ENCODE peak calls at places on chromosomes 7 and 10, in eight cellular contexts. One of them, this sample, is unnamed.

GRCh38 chr7:47143344-47143743 is 438.6 kb downstream of the TNS3 start:
- DNase-seq in astrocyte of the spinal cord: peak; percentile 52
- DNase-seq in activated CD4-positive, alpha-beta T cell treated with anti-CD3 and anti-CD28 coated beads, Interleukin-2, amount 50 U/mL, for 1 hour: no peak
- DNase-seq in activated gamma-delta T cell treated with Interleukin-2 at 50 U/mL for 16 hours: no peak
- DNase-seq in fibroblast of the aortic adventitia: peak; percentile 65
- DNase-seq in NCI-H1417 treated with DMSO at 0.1 percent for 48 hours: no peak
- DNase-seq in RWPE1: no peak
- DNase-seq in RKO: no peak
- DNase-seq in this sample: no peak

GRCh38 chr7:39085590-39086049 is 107.9 kb downstream of the POU6F2 start:
- DNase-seq in fibroblast of the aortic adventitia: peak; percentile 2
- DNase-seq in activated CD4-positive, alpha-beta T cell treated with anti-CD3 and anti-CD28 coated beads, Interleukin-2, amount 50 U/mL, for 1 hour: no peak
- DNase-seq in RKO: no peak
- DNase-seq in activated gamma-delta T cell treated with Interleukin-2 at 50 U/mL for 16 hours: no peak
- DNase-seq in RWPE1: no peak
- DNase-seq in NCI-H1417 treated with DMSO at 0.1 percent for 48 hours: peak; percentile 62
- DNase-seq in astrocyte of the spinal cord: peak; percentile 8
- DNase-seq in this sample: no peak

GRCh38 chr10:97065128-97065527 is 120.6 kb downstream of the SLIT1 start:
- DNase-seq in fibroblast of the aortic adventitia: no peak
- DNase-seq in activated CD4-positive, alpha-beta T cell treated with anti-CD3 and anti-CD28 coated beads, Interleukin-2, amount 50 U/mL, for 1 hour: no peak
- DNase-seq in NCI-H1417 treated with DMSO at 0.1 percent for 48 hours: no peak
- DNase-seq in activated gamma-delta T cell treated with Interleukin-2 at 50 U/mL for 16 hours: no peak
- DNase-seq in RKO: no peak
- DNase-seq in RWPE1: peak; percentile 60
- DNase-seq in astrocyte of the spinal cord: no peak
- DNase-seq in this sample: no peak

GRCh38 chr7:135716677-135717238 is 11.2 kb downstream of the SLC13A4 start:
- DNase-seq in astrocyte of the spinal cord: peak; percentile 93
- DNase-seq in activated CD4-positive, alpha-beta T cell treated with anti-CD3 and anti-CD28 coated beads, Interleukin-2, amount 50 U/mL, for 1 hour: no peak
- DNase-seq in RWPE1: no peak
- DNase-seq in fibroblast of the aortic adventitia: peak; percentile 85
- DNase-seq in activated gamma-delta T cell treated with Interleukin-2 at 50 U/mL for 16 hours: no peak
- DNase-seq in NCI-H1417 treated with DMSO at 0.1 percent for 48 hours: no peak
- DNase-seq in RKO: no peak
- DNase-seq in this sample: no peak

GRCh38 chr7:101501351-101501750 is 127.7 kb downstream of the MYL10 start:
- DNase-seq in activated CD4-positive, alpha-beta T cell treated with anti-CD3 and anti-CD28 coated beads, Interleukin-2, amount 50 U/mL, for 1 hour: no peak
- DNase-seq in NCI-H1417 treated with DMSO at 0.1 percent for 48 hours: no peak
- DNase-seq in RWPE1: no peak
- DNase-seq in fibroblast of the aortic adventitia: no peak
- DNase-seq in activated gamma-delta T cell treated with Interleukin-2 at 50 U/mL for 16 hours: no peak
- DNase-seq in RKO: no peak
- DNase-seq in astrocyte of the spinal cord: no peak
- DNase-seq in this sample: no peak

GRCh38 chr7:54917613-54918406 is 101.0 kb upstream of the EGFR start:
- DNase-seq in NCI-H1417 treated with DMSO at 0.1 percent for 48 hours: no peak
- DNase-seq in RWPE1: no peak
- DNase-seq in activated gamma-delta T cell treated with Interleukin-2 at 50 U/mL for 16 hours: no peak
- DNase-seq in RKO: no peak
- DNase-seq in activated CD4-positive, alpha-beta T cell treated with anti-CD3 and anti-CD28 coated beads, Interleukin-2, amount 50 U/mL, for 1 hour: no peak
- DNase-seq in fibroblast of the aortic adventitia: no peak
- DNase-seq in astrocyte of the spinal cord: no peak
- DNase-seq in this sample: no peak

GRCh38 chr10:107971411-107971810 is 806.9 kb upstream of the SORCS1 start:
- DNase-seq in NCI-H1417 treated with DMSO at 0.1 percent for 48 hours: no peak
- DNase-seq in activated CD4-positive, alpha-beta T cell treated with anti-CD3 and anti-CD28 coated beads, Interleukin-2, amount 50 U/mL, for 1 hour: no peak
- DNase-seq in fibroblast of the aortic adventitia: peak; percentile 53
- DNase-seq in astrocyte of the spinal cord: peak; percentile 53
- DNase-seq in activated gamma-delta T cell treated with Interleukin-2 at 50 U/mL for 16 hours: no peak
- DNase-seq in RWPE1: peak; percentile 74
- DNase-seq in RKO: no peak
- DNase-seq in this sample: no peak

GRCh38 chr7:78020131-78020873 is 221.7 kb downstream of the PHTF2 start:
- DNase-seq in astrocyte of the spinal cord: peak; percentile 81
- DNase-seq in fibroblast of the aortic adventitia: peak; percentile 89
- DNase-seq in activated CD4-positive, alpha-beta T cell treated with anti-CD3 and anti-CD28 coated beads, Interleukin-2, amount 50 U/mL, for 1 hour: peak; percentile 9
- DNase-seq in activated gamma-delta T cell treated with Interleukin-2 at 50 U/mL for 16 hours: peak; percentile 12
- DNase-seq in RWPE1: peak; percentile 72
- DNase-seq in RKO: peak; percentile 88
- DNase-seq in NCI-H1417 treated with DMSO at 0.1 percent for 48 hours: no peak
- DNase-seq in this sample: no peak

GRCh38 chr10:46220187-46220586 is 66.6 kb upstream of the ANTXRL start:
- DNase-seq in fibroblast of the aortic adventitia: no peak
- DNase-seq in astrocyte of the spinal cord: no peak
- DNase-seq in RWPE1: no peak
- DNase-seq in RKO: no peak
- DNase-seq in activated gamma-delta T cell treated with Interleukin-2 at 50 U/mL for 16 hours: no peak
- DNase-seq in NCI-H1417 treated with DMSO at 0.1 percent for 48 hours: no peak
- DNase-seq in activated CD4-positive, alpha-beta T cell treated with anti-CD3 and anti-CD28 coated beads, Interleukin-2, amount 50 U/mL, for 1 hour: no peak
- DNase-seq in this sample: no peak

GRCh38 chr10:31620236-31621151 is 301.5 kb downstream of the ZEB1 start:
- DNase-seq in astrocyte of the spinal cord: peak; percentile 64
- DNase-seq in fibroblast of the aortic adventitia: peak; percentile 93
- DNase-seq in NCI-H1417 treated with DMSO at 0.1 percent for 48 hours: no peak
- DNase-seq in RKO: no peak
- DNase-seq in activated gamma-delta T cell treated with Interleukin-2 at 50 U/mL for 16 hours: no peak
- DNase-seq in RWPE1: no peak
- DNase-seq in activated CD4-positive, alpha-beta T cell treated with anti-CD3 and anti-CD28 coated beads, Interleukin-2, amount 50 U/mL, for 1 hour: no peak
- DNase-seq in this sample: no peak

GRCh38 chr10:87925570-87925969 is 62.1 kb downstream of the PTEN start:
- DNase-seq in activated gamma-delta T cell treated with Interleukin-2 at 50 U/mL for 16 hours: no peak
- DNase-seq in RKO: no peak
- DNase-seq in NCI-H1417 treated with DMSO at 0.1 percent for 48 hours: peak; percentile 85
- DNase-seq in RWPE1: no peak
- DNase-seq in fibroblast of the aortic adventitia: no peak
- DNase-seq in astrocyte of the spinal cord: peak; percentile 44
- DNase-seq in activated CD4-positive, alpha-beta T cell treated with anti-CD3 and anti-CD28 coated beads, Interleukin-2, amount 50 U/mL, for 1 hour: no peak
- DNase-seq in this sample: no peak

GRCh38 chr7:1994931-1995330 is 237.8 kb downstream of the MAD1L1 start:
- DNase-seq in RKO: no peak
- DNase-seq in activated CD4-positive, alpha-beta T cell treated with anti-CD3 and anti-CD28 coated beads, Interleukin-2, amount 50 U/mL, for 1 hour: no peak
- DNase-seq in activated gamma-delta T cell treated with Interleukin-2 at 50 U/mL for 16 hours: no peak
- DNase-seq in RWPE1: no peak
- DNase-seq in astrocyte of the spinal cord: no peak
- DNase-seq in fibroblast of the aortic adventitia: no peak
- DNase-seq in NCI-H1417 treated with DMSO at 0.1 percent for 48 hours: no peak
- DNase-seq in this sample: no peak

GRCh38 chr7:2729893-2730716 is 42.1 kb downstream of the AMZ1 start:
- DNase-seq in NCI-H1417 treated with DMSO at 0.1 percent for 48 hours: no peak
- DNase-seq in RKO: no peak
- DNase-seq in fibroblast of the aortic adventitia: no peak
- DNase-seq in activated gamma-delta T cell treated with Interleukin-2 at 50 U/mL for 16 hours: no peak
- DNase-seq in activated CD4-positive, alpha-beta T cell treated with anti-CD3 and anti-CD28 coated beads, Interleukin-2, amount 50 U/mL, for 1 hour: no peak
- DNase-seq in astrocyte of the spinal cord: peak; percentile 60
- DNase-seq in RWPE1: no peak
- DNase-seq in this sample: no peak

GRCh38 chr10:33100996-33101747 is 143.1 kb upstream of the ITGB1 start:
- DNase-seq in RWPE1: no peak
- DNase-seq in NCI-H1417 treated with DMSO at 0.1 percent for 48 hours: no peak
- DNase-seq in fibroblast of the aortic adventitia: no peak
- DNase-seq in RKO: no peak
- DNase-seq in activated CD4-positive, alpha-beta T cell treated with anti-CD3 and anti-CD28 coated beads, Interleukin-2, amount 50 U/mL, for 1 hour: no peak
- DNase-seq in activated gamma-delta T cell treated with Interleukin-2 at 50 U/mL for 16 hours: no peak
- DNase-seq in astrocyte of the spinal cord: no peak
- DNase-seq in this sample: no peak

GRCh38 chr7:54839538-54840213 is 80.7 kb upstream of the SEC61G start:
- DNase-seq in RKO: peak; percentile 70
- DNase-seq in activated gamma-delta T cell treated with Interleukin-2 at 50 U/mL for 16 hours: no peak
- DNase-seq in fibroblast of the aortic adventitia: peak; percentile 82
- DNase-seq in astrocyte of the spinal cord: peak; percentile 37
- DNase-seq in activated CD4-positive, alpha-beta T cell treated with anti-CD3 and anti-CD28 coated beads, Interleukin-2, amount 50 U/mL, for 1 hour: no peak
- DNase-seq in RWPE1: peak; percentile 75
- DNase-seq in NCI-H1417 treated with DMSO at 0.1 percent for 48 hours: no peak
- DNase-seq in this sample: no peak

GRCh38 chr10:49664842-49665355 is 14.6 kb upstream of the C10orf53 start:
- DNase-seq in NCI-H1417 treated with DMSO at 0.1 percent for 48 hours: no peak
- DNase-seq in RKO: no peak
- DNase-seq in fibroblast of the aortic adventitia: no peak
- DNase-seq in RWPE1: no peak
- DNase-seq in activated gamma-delta T cell treated with Interleukin-2 at 50 U/mL for 16 hours: no peak
- DNase-seq in activated CD4-positive, alpha-beta T cell treated with anti-CD3 and anti-CD28 coated beads, Interleukin-2, amount 50 U/mL, for 1 hour: no peak
- DNase-seq in astrocyte of the spinal cord: no peak
- DNase-seq in this sample: no peak

GRCh38 chr10:22252286-22252800 is 34.5 kb upstream of the EBLN1 start:
- DNase-seq in activated gamma-delta T cell treated with Interleukin-2 at 50 U/mL for 16 hours: no peak
- DNase-seq in fibroblast of the aortic adventitia: peak; percentile 67
- DNase-seq in activated CD4-positive, alpha-beta T cell treated with anti-CD3 and anti-CD28 coated beads, Interleukin-2, amount 50 U/mL, for 1 hour: peak; percentile 42
- DNase-seq in RKO: no peak
- DNase-seq in RWPE1: no peak
- DNase-seq in NCI-H1417 treated with DMSO at 0.1 percent for 48 hours: no peak
- DNase-seq in astrocyte of the spinal cord: peak; percentile 64
- DNase-seq in this sample: no peak

GRCh38 chr7:70406419-70407189 is 725.3 kb upstream of the GALNT17 start:
- DNase-seq in RKO: no peak
- DNase-seq in RWPE1: no peak
- DNase-seq in NCI-H1417 treated with DMSO at 0.1 percent for 48 hours: no peak
- DNase-seq in fibroblast of the aortic adventitia: no peak
- DNase-seq in astrocyte of the spinal cord: no peak
- DNase-seq in activated CD4-positive, alpha-beta T cell treated with anti-CD3 and anti-CD28 coated beads, Interleukin-2, amount 50 U/mL, for 1 hour: no peak
- DNase-seq in activated gamma-delta T cell treated with Interleukin-2 at 50 U/mL for 16 hours: no peak
- DNase-seq in this sample: no peak

GRCh38 chr10:104109908-104110662 is 11.9 kb upstream of the SFR1 start:
- DNase-seq in astrocyte of the spinal cord: peak; percentile 71
- DNase-seq in activated gamma-delta T cell treated with Interleukin-2 at 50 U/mL for 16 hours: no peak
- DNase-seq in RWPE1: peak; percentile 79
- DNase-seq in fibroblast of the aortic adventitia: peak; percentile 88
- DNase-seq in activated CD4-positive, alpha-beta T cell treated with anti-CD3 and anti-CD28 coated beads, Interleukin-2, amount 50 U/mL, for 1 hour: no peak
- DNase-seq in RKO: peak; percentile 91
- DNase-seq in NCI-H1417 treated with DMSO at 0.1 percent for 48 hours: no peak
- DNase-seq in this sample: no peak

GRCh38 chr7:129741743-129742213 is 130.3 kb downstream of the NRF1 start:
- DNase-seq in NCI-H1417 treated with DMSO at 0.1 percent for 48 hours: peak; percentile 65
- DNase-seq in activated CD4-positive, alpha-beta T cell treated with anti-CD3 and anti-CD28 coated beads, Interleukin-2, amount 50 U/mL, for 1 hour: no peak
- DNase-seq in fibroblast of the aortic adventitia: no peak
- DNase-seq in astrocyte of the spinal cord: no peak
- DNase-seq in RWPE1: no peak
- DNase-seq in RKO: no peak
- DNase-seq in activated gamma-delta T cell treated with Interleukin-2 at 50 U/mL for 16 hours: no peak
- DNase-seq in this sample: no peak

GRCh38 chr10:112383325-112383724 is 9.4 kb downstream of the ACSL5 start:
- DNase-seq in NCI-H1417 treated with DMSO at 0.1 percent for 48 hours: no peak
- DNase-seq in astrocyte of the spinal cord: peak; percentile 54
- DNase-seq in activated CD4-positive, alpha-beta T cell treated with anti-CD3 and anti-CD28 coated beads, Interleukin-2, amount 50 U/mL, for 1 hour: no peak
- DNase-seq in RKO: peak; percentile 35
- DNase-seq in activated gamma-delta T cell treated with Interleukin-2 at 50 U/mL for 16 hours: no peak
- DNase-seq in RWPE1: no peak
- DNase-seq in fibroblast of the aortic adventitia: peak; percentile 86
- DNase-seq in this sample: no peak

GRCh38 chr7:137577184-137577583 is 233.7 kb upstream of the PTN start:
- DNase-seq in astrocyte of the spinal cord: peak; percentile 10
- DNase-seq in activated CD4-positive, alpha-beta T cell treated with anti-CD3 and anti-CD28 coated beads, Interleukin-2, amount 50 U/mL, for 1 hour: no peak
- DNase-seq in RKO: no peak
- DNase-seq in fibroblast of the aortic adventitia: peak; percentile 28
- DNase-seq in RWPE1: no peak
- DNase-seq in NCI-H1417 treated with DMSO at 0.1 percent for 48 hours: no peak
- DNase-seq in activated gamma-delta T cell treated with Interleukin-2 at 50 U/mL for 16 hours: no peak
- DNase-seq in this sample: no peak

GRCh38 chr7:128323489-128324362 is 20.0 kb downstream of the RBM28 start:
- DNase-seq in RKO: no peak
- DNase-seq in RWPE1: no peak
- DNase-seq in fibroblast of the aortic adventitia: peak; percentile 53
- DNase-seq in NCI-H1417 treated with DMSO at 0.1 percent for 48 hours: no peak
- DNase-seq in activated gamma-delta T cell treated with Interleukin-2 at 50 U/mL for 16 hours: no peak
- DNase-seq in activated CD4-positive, alpha-beta T cell treated with anti-CD3 and anti-CD28 coated beads, Interleukin-2, amount 50 U/mL, for 1 hour: no peak
- DNase-seq in astrocyte of the spinal cord: no peak
- DNase-seq in this sample: no peak

GRCh38 chr10:125038637-125039036 is 96.7 kb downstream of the ZRANB1 start:
- DNase-seq in activated CD4-positive, alpha-beta T cell treated with anti-CD3 and anti-CD28 coated beads, Interleukin-2, amount 50 U/mL, for 1 hour: no peak
- DNase-seq in RWPE1: no peak
- DNase-seq in NCI-H1417 treated with DMSO at 0.1 percent for 48 hours: no peak
- DNase-seq in RKO: no peak
- DNase-seq in activated gamma-delta T cell treated with Interleukin-2 at 50 U/mL for 16 hours: no peak
- DNase-seq in fibroblast of the aortic adventitia: no peak
- DNase-seq in astrocyte of the spinal cord: no peak
- DNase-seq in this sample: no peak

GRCh38 chr10:132711618-132712051 is 74.3 kb downstream of the NKX6-2 start:
- DNase-seq in RWPE1: no peak
- DNase-seq in NCI-H1417 treated with DMSO at 0.1 percent for 48 hours: no peak
- DNase-seq in activated gamma-delta T cell treated with Interleukin-2 at 50 U/mL for 16 hours: no peak
- DNase-seq in activated CD4-positive, alpha-beta T cell treated with anti-CD3 and anti-CD28 coated beads, Interleukin-2, amount 50 U/mL, for 1 hour: no peak
- DNase-seq in RKO: no peak
- DNase-seq in astrocyte of the spinal cord: no peak
- DNase-seq in fibroblast of the aortic adventitia: no peak
- DNase-seq in this sample: peak; percentile 58

GRCh38 chr10:46106410-46107255 is 60.6 kb upstream of the MSMB start:
- DNase-seq in astrocyte of the spinal cord: peak; percentile 44
- DNase-seq in activated CD4-positive, alpha-beta T cell treated with anti-CD3 and anti-CD28 coated beads, Interleukin-2, amount 50 U/mL, for 1 hour: no peak
- DNase-seq in RWPE1: peak; percentile 4
- DNase-seq in NCI-H1417 treated with DMSO at 0.1 percent for 48 hours: no peak
- DNase-seq in fibroblast of the aortic adventitia: peak; percentile 15
- DNase-seq in RKO: no peak
- DNase-seq in activated gamma-delta T cell treated with Interleukin-2 at 50 U/mL for 16 hours: peak; percentile 44
- DNase-seq in this sample: peak; percentile 76

GRCh38 chr7:102306916-102307677 is 20.4 kb downstream of the SH2B2 start:
- DNase-seq in activated CD4-positive, alpha-beta T cell treated with anti-CD3 and anti-CD28 coated beads, Interleukin-2, amount 50 U/mL, for 1 hour: no peak
- DNase-seq in activated gamma-delta T cell treated with Interleukin-2 at 50 U/mL for 16 hours: no peak
- DNase-seq in NCI-H1417 treated with DMSO at 0.1 percent for 48 hours: no peak
- DNase-seq in astrocyte of the spinal cord: peak; percentile 50
- DNase-seq in RWPE1: no peak
- DNase-seq in RKO: no peak
- DNase-seq in fibroblast of the aortic adventitia: no peak
- DNase-seq in this sample: no peak

GRCh38 chr7:6271091-6271658 is 1.2 kb downstream of the CYTH3 start:
- DNase-seq in activated CD4-positive, alpha-beta T cell treated with anti-CD3 and anti-CD28 coated beads, Interleukin-2, amount 50 U/mL, for 1 hour: peak; percentile 41
- DNase-seq in astrocyte of the spinal cord: peak; percentile 53
- DNase-seq in RKO: peak; percentile 52
- DNase-seq in activated gamma-delta T cell treated with Interleukin-2 at 50 U/mL for 16 hours: peak; percentile 13
- DNase-seq in fibroblast of the aortic adventitia: peak; percentile 58
- DNase-seq in NCI-H1417 treated with DMSO at 0.1 percent for 48 hours: no peak
- DNase-seq in RWPE1: peak; percentile 75
- DNase-seq in this sample: no peak

GRCh38 chr10:29805134-29805691 is 170.4 kb upstream of the SVIL start:
- DNase-seq in fibroblast of the aortic adventitia: no peak
- DNase-seq in RWPE1: no peak
- DNase-seq in activated CD4-positive, alpha-beta T cell treated with anti-CD3 and anti-CD28 coated beads, Interleukin-2, amount 50 U/mL, for 1 hour: no peak
- DNase-seq in activated gamma-delta T cell treated with Interleukin-2 at 50 U/mL for 16 hours: no peak
- DNase-seq in NCI-H1417 treated with DMSO at 0.1 percent for 48 hours: no peak
- DNase-seq in RKO: no peak
- DNase-seq in astrocyte of the spinal cord: no peak
- DNase-seq in this sample: no peak

GRCh38 chr7:22572937-22573336 is 72.9 kb upstream of the STEAP1B start:
- DNase-seq in astrocyte of the spinal cord: peak; percentile 60
- DNase-seq in NCI-H1417 treated with DMSO at 0.1 percent for 48 hours: no peak
- DNase-seq in activated gamma-delta T cell treated with Interleukin-2 at 50 U/mL for 16 hours: no peak
- DNase-seq in activated CD4-positive, alpha-beta T cell treated with anti-CD3 and anti-CD28 coated beads, Interleukin-2, amount 50 U/mL, for 1 hour: no peak
- DNase-seq in fibroblast of the aortic adventitia: peak; percentile 60
- DNase-seq in RKO: no peak
- DNase-seq in RWPE1: peak; percentile 86
- DNase-seq in this sample: no peak

GRCh38 chr10:7035111-7035761 is 375.6 kb downstream of the SFMBT2 start:
- DNase-seq in astrocyte of the spinal cord: no peak
- DNase-seq in activated gamma-delta T cell treated with Interleukin-2 at 50 U/mL for 16 hours: no peak
- DNase-seq in NCI-H1417 treated with DMSO at 0.1 percent for 48 hours: no peak
- DNase-seq in RKO: no peak
- DNase-seq in RWPE1: no peak
- DNase-seq in fibroblast of the aortic adventitia: no peak
- DNase-seq in activated CD4-positive, alpha-beta T cell treated with anti-CD3 and anti-CD28 coated beads, Interleukin-2, amount 50 U/mL, for 1 hour: no peak
- DNase-seq in this sample: peak; percentile 76